ENCODE peak calls at places on chromosomes 16 and 17, in seven cellular contexts. One of them, this sample, is unnamed.

GRCh38 chr16:4765511-4766474 is 1.2 kb downstream of the ZNF500 start:
- DNase-seq in uterus: no peak
- DNase-seq in mucosa of descending colon: no peak
- DNase-seq in SK-N-SH: no peak
- DNase-seq in adrenal gland: no peak
- DNase-seq in body of pancreas: no peak
- DNase-seq in neuronal stem cell: no peak
- DNase-seq in this sample: no peak

GRCh38 chr17:73972901-73973300 is 230.6 kb upstream of the RPL38 start:
- DNase-seq in body of pancreas: no peak
- DNase-seq in neuronal stem cell: no peak
- DNase-seq in uterus: no peak
- DNase-seq in SK-N-SH: no peak
- DNase-seq in adrenal gland: no peak
- DNase-seq in mucosa of descending colon: no peak
- DNase-seq in this sample: peak; percentile 23

GRCh38 chr16:31568577-31569359 is 41.1 kb downstream of the AHSP start:
- DNase-seq in SK-N-SH: peak; percentile 20
- DNase-seq in adrenal gland: no peak
- DNase-seq in mucosa of descending colon: peak; percentile 17
- DNase-seq in neuronal stem cell: no peak
- DNase-seq in uterus: peak; percentile 21
- DNase-seq in body of pancreas: peak; percentile 15
- DNase-seq in this sample: no peak

GRCh38 chr16:2700786-2701185 is 18.5 kb downstream of the KCTD5 start:
- DNase-seq in body of pancreas: no peak
- DNase-seq in mucosa of descending colon: no peak
- DNase-seq in adrenal gland: no peak
- DNase-seq in SK-N-SH: no peak
- DNase-seq in neuronal stem cell: no peak
- DNase-seq in uterus: no peak
- DNase-seq in this sample: no peak

GRCh38 chr17:78120971-78121800 is 7.4 kb downstream of the TMC6 start:
- DNase-seq in adrenal gland: no peak
- DNase-seq in SK-N-SH: no peak
- DNase-seq in mucosa of descending colon: no peak
- DNase-seq in body of pancreas: no peak
- DNase-seq in uterus: no peak
- DNase-seq in neuronal stem cell: no peak
- DNase-seq in this sample: no peak

GRCh38 chr16:16025214-16025968 is 76.0 kb downstream of the ABCC1 start:
- DNase-seq in adrenal gland: peak; percentile 51
- DNase-seq in SK-N-SH: no peak
- DNase-seq in neuronal stem cell: no peak
- DNase-seq in mucosa of descending colon: no peak
- DNase-seq in uterus: no peak
- DNase-seq in body of pancreas: no peak
- DNase-seq in this sample: peak; percentile 84

GRCh38 chr17:29094101-29094708 is 51.3 kb downstream of the PIPOX start:
- DNase-seq in SK-N-SH: no peak
- DNase-seq in neuronal stem cell: no peak
- DNase-seq in uterus: no peak
- DNase-seq in adrenal gland: no peak
- DNase-seq in mucosa of descending colon: no peak
- DNase-seq in body of pancreas: no peak
- DNase-seq in this sample: no peak

GRCh38 chr16:89096768-89097527 is 3.3 kb downstream of the ACSF3 start:
- DNase-seq in body of pancreas: no peak
- DNase-seq in uterus: no peak
- DNase-seq in mucosa of descending colon: no peak
- DNase-seq in adrenal gland: no peak
- DNase-seq in SK-N-SH: no peak
- DNase-seq in neuronal stem cell: no peak
- DNase-seq in this sample: no peak

GRCh38 chr16:57262841-57263584 is 18.0 kb downstream of the ARL2BP start:
- DNase-seq in SK-N-SH: peak; percentile 51
- DNase-seq in adrenal gland: no peak
- DNase-seq in neuronal stem cell: no peak
- DNase-seq in mucosa of descending colon: no peak
- DNase-seq in body of pancreas: peak; percentile 54
- DNase-seq in uterus: no peak
- DNase-seq in this sample: peak; percentile 55

GRCh38 chr17:39705786-39706348 is 6.0 kb downstream of the ERBB2 start:
- DNase-seq in uterus: no peak
- DNase-seq in SK-N-SH: no peak
- DNase-seq in body of pancreas: peak; percentile 96
- DNase-seq in adrenal gland: no peak
- DNase-seq in mucosa of descending colon: peak; percentile 79
- DNase-seq in neuronal stem cell: no peak
- DNase-seq in this sample: peak; percentile 83

GRCh38 chr17:59487161-59487873 is 78.1 kb upstream of the DHX40 start:
- DNase-seq in body of pancreas: no peak
- DNase-seq in mucosa of descending colon: no peak
- DNase-seq in neuronal stem cell: no peak
- DNase-seq in uterus: no peak
- DNase-seq in SK-N-SH: no peak
- DNase-seq in adrenal gland: no peak
- DNase-seq in this sample: no peak

GRCh38 chr17:27475981-27476895 is 20.0 kb downstream of the KSR1 start:
- DNase-seq in adrenal gland: no peak
- DNase-seq in mucosa of descending colon: no peak
- DNase-seq in body of pancreas: no peak
- DNase-seq in SK-N-SH: no peak
- DNase-seq in neuronal stem cell: no peak
- DNase-seq in uterus: no peak
- DNase-seq in this sample: no peak

GRCh38 chr17:48998557-48999440 is 1.6 kb downstream of the IGF2BP1 start:
- DNase-seq in neuronal stem cell: no peak
- DNase-seq in mucosa of descending colon: no peak
- DNase-seq in adrenal gland: no peak
- DNase-seq in SK-N-SH: no peak
- DNase-seq in uterus: no peak
- DNase-seq in body of pancreas: no peak
- DNase-seq in this sample: no peak

GRCh38 chr17:76707985-76708807 is 2.6 kb downstream of the MXRA7 start:
- DNase-seq in uterus: no peak
- DNase-seq in neuronal stem cell: peak; percentile 72
- DNase-seq in mucosa of descending colon: no peak
- DNase-seq in SK-N-SH: peak; percentile 52
- DNase-seq in adrenal gland: peak; percentile 71
- DNase-seq in body of pancreas: peak; percentile 35
- DNase-seq in this sample: no peak

GRCh38 chr16:64440421-64440831 is 681.4 kb downstream of the CDH11 start:
- DNase-seq in neuronal stem cell: no peak
- DNase-seq in SK-N-SH: no peak
- DNase-seq in mucosa of descending colon: no peak
- DNase-seq in adrenal gland: peak; percentile 42
- DNase-seq in uterus: peak; percentile 32
- DNase-seq in body of pancreas: peak; percentile 37
- DNase-seq in this sample: no peak

GRCh38 chr16:81611721-81612120 is 167.1 kb downstream of the CMIP start:
- DNase-seq in body of pancreas: no peak
- DNase-seq in uterus: no peak
- DNase-seq in neuronal stem cell: no peak
- DNase-seq in SK-N-SH: no peak
- DNase-seq in mucosa of descending colon: no peak
- DNase-seq in adrenal gland: no peak
- DNase-seq in this sample: no peak

GRCh38 chr17:48816774-48817590 is at the start of gene TTLL6:
- DNase-seq in SK-N-SH: peak; percentile 97
- DNase-seq in adrenal gland: peak; percentile 88
- DNase-seq in body of pancreas: peak; percentile 88
- DNase-seq in neuronal stem cell: peak; percentile 93
- DNase-seq in mucosa of descending colon: peak; percentile 93
- DNase-seq in uterus: peak; percentile 74
- DNase-seq in this sample: peak; percentile 80

GRCh38 chr17:27354491-27355081 is 60.7 kb downstream of the WSB1 start:
- DNase-seq in body of pancreas: peak; percentile 36
- DNase-seq in mucosa of descending colon: no peak
- DNase-seq in neuronal stem cell: no peak
- DNase-seq in adrenal gland: no peak
- DNase-seq in SK-N-SH: no peak
- DNase-seq in uterus: no peak
- DNase-seq in this sample: no peak

GRCh38 chr16:10982430-10983174 is 38.2 kb downstream of the CLEC16A start:
- DNase-seq in mucosa of descending colon: no peak
- DNase-seq in adrenal gland: no peak
- DNase-seq in neuronal stem cell: no peak
- DNase-seq in uterus: no peak
- DNase-seq in SK-N-SH: no peak
- DNase-seq in body of pancreas: no peak
- DNase-seq in this sample: no peak

GRCh38 chr16:10984509-10984908 is 40.1 kb downstream of the CLEC16A start:
- DNase-seq in SK-N-SH: no peak
- DNase-seq in neuronal stem cell: no peak
- DNase-seq in adrenal gland: no peak
- DNase-seq in body of pancreas: no peak
- DNase-seq in uterus: no peak
- DNase-seq in mucosa of descending colon: no peak
- DNase-seq in this sample: no peak

GRCh38 chr16:10981697-10982216 is 37.4 kb downstream of the CLEC16A start:
- DNase-seq in uterus: no peak
- DNase-seq in neuronal stem cell: no peak
- DNase-seq in SK-N-SH: peak; percentile 53
- DNase-seq in mucosa of descending colon: no peak
- DNase-seq in body of pancreas: no peak
- DNase-seq in adrenal gland: no peak
- DNase-seq in this sample: no peak

GRCh38 chr16:10980811-10981210 is 36.4 kb downstream of the CLEC16A start:
- DNase-seq in adrenal gland: no peak
- DNase-seq in SK-N-SH: no peak
- DNase-seq in neuronal stem cell: no peak
- DNase-seq in uterus: no peak
- DNase-seq in body of pancreas: no peak
- DNase-seq in mucosa of descending colon: no peak
- DNase-seq in this sample: no peak

GRCh38 chr16:10983175-10983558 is 38.8 kb downstream of the CLEC16A start:
- DNase-seq in uterus: no peak
- DNase-seq in body of pancreas: no peak
- DNase-seq in adrenal gland: no peak
- DNase-seq in mucosa of descending colon: peak; percentile 41
- DNase-seq in SK-N-SH: no peak
- DNase-seq in neuronal stem cell: no peak
- DNase-seq in this sample: no peak
- H3K4me3 ChIP-seq in uterus: no peak overlapping the region
- H3K4me3 ChIP-seq in body of pancreas: no peak overlapping the region
- H3K4me3 ChIP-seq in adrenal gland: no peak overlapping the region
- H3K4me3 ChIP-seq in mucosa of descending colon: no peak overlapping the region
- H3K4me3 ChIP-seq in SK-N-SH: no peak overlapping the region
- H3K4me3 ChIP-seq in neuronal stem cell: no peak overlapping the region
- H3K4me3 ChIP-seq in this sample: no peak overlapping the region

GRCh38 chr16:87603684-87604571 is 1.6 kb downstream of the JPH3 start:
- DNase-seq in mucosa of descending colon: no peak
- DNase-seq in neuronal stem cell: no peak
- DNase-seq in uterus: no peak
- DNase-seq in adrenal gland: no peak
- DNase-seq in body of pancreas: no peak
- DNase-seq in SK-N-SH: peak; percentile 77
- DNase-seq in this sample: no peak

GRCh38 chr16:87602821-87603683 is 744 bp downstream of the JPH3 start:
- DNase-seq in neuronal stem cell: peak; percentile 49
- DNase-seq in adrenal gland: no peak
- DNase-seq in SK-N-SH: peak; percentile 83
- DNase-seq in uterus: no peak
- DNase-seq in mucosa of descending colon: no peak
- DNase-seq in body of pancreas: no peak
- DNase-seq in this sample: no peak

GRCh38 chr16:87602005-87602790 is at the start of gene JPH3:
- DNase-seq in uterus: no peak
- DNase-seq in body of pancreas: no peak
- DNase-seq in mucosa of descending colon: no peak
- DNase-seq in SK-N-SH: peak; percentile 92
- DNase-seq in neuronal stem cell: peak; percentile 54
- DNase-seq in adrenal gland: no peak
- DNase-seq in this sample: no peak

GRCh38 chr16:87600246-87600645 is 2.1 kb upstream of the JPH3 start:
- DNase-seq in adrenal gland: no peak
- DNase-seq in SK-N-SH: no peak
- DNase-seq in uterus: no peak
- DNase-seq in body of pancreas: no peak
- DNase-seq in neuronal stem cell: no peak
- DNase-seq in mucosa of descending colon: no peak
- DNase-seq in this sample: no peak

GRCh38 chr16:87601322-87602004 is 845 bp upstream of the JPH3 start:
- DNase-seq in uterus: no peak
- DNase-seq in SK-N-SH: peak; percentile 50
- DNase-seq in mucosa of descending colon: no peak
- DNase-seq in body of pancreas: no peak
- DNase-seq in neuronal stem cell: no peak
- DNase-seq in adrenal gland: no peak
- DNase-seq in this sample: no peak
- H3K4me3 ChIP-seq in uterus: no peak overlapping the region
- H3K4me3 ChIP-seq in SK-N-SH: peak overlapping the region; percentile 37
- H3K4me3 ChIP-seq in mucosa of descending colon: no peak overlapping the region
- H3K4me3 ChIP-seq in body of pancreas: no peak overlapping the region
- H3K4me3 ChIP-seq in neuronal stem cell: peak overlapping the region; percentile 74
- H3K4me3 ChIP-seq in adrenal gland: no peak overlapping the region
- H3K4me3 ChIP-seq in this sample: no peak overlapping the region

GRCh38 chr16:8996891-8997290 is 33.2 kb upstream of the USP7 start:
- DNase-seq in uterus: no peak
- DNase-seq in adrenal gland: no peak
- DNase-seq in body of pancreas: no peak
- DNase-seq in mucosa of descending colon: no peak
- DNase-seq in neuronal stem cell: no peak
- DNase-seq in SK-N-SH: peak; percentile 52
- DNase-seq in this sample: no peak
- H3K4me3 ChIP-seq in uterus: no peak overlapping the region
- H3K4me3 ChIP-seq in adrenal gland: no peak overlapping the region
- H3K4me3 ChIP-seq in body of pancreas: no peak overlapping the region
- H3K4me3 ChIP-seq in mucosa of descending colon: no peak overlapping the region
- H3K4me3 ChIP-seq in neuronal stem cell: no peak overlapping the region
- H3K4me3 ChIP-seq in SK-N-SH: no peak overlapping the region
- H3K4me3 ChIP-seq in this sample: no peak overlapping the region

DNA sequence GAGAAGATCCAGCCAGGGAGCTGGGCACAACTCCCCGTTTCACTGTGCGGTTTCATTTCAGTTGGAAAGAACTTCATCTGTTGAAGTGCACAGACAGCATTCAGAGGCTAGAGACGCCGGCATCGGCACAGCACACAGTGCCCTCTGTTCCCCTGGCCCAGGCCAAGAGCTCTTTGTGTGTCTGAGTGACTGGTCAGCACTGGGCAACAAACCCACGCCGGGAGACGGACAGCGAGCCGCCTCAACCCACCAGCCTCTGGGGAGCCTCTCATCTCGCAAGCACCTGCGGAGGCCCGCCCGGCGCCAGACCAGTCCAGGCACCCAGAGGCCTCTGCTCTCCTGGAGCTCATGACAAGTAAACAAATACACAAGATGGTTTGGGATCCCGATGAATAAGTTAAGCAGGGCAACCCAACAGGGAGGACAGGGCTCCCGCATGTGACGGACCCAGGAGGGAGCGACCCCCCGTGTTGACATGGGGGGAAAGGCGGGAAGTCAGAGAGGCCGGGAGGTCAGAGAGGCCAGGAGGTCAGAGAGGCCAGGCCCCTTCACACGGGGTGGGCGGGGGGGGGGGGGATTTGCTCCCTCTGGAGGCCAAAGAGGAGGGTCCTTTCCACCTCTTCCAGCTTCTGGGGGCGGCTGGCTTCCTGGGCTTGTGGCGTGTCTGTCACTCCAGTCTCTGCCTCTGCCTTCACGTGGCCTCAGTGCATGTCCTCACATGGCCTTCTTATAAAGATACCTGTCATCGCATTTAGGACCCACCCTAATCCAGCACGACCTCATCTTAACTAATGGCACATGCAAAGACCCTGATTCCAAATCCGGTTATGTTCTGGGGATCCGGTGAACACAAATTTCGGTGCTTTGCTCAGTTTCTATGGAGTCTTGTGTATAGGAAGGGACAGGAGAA is 25.8 kb upstream of the KLHDC4 start:
- DNase-seq in SK-N-SH: no peak
- DNase-seq in mucosa of descending colon: no peak
- DNase-seq in adrenal gland: no peak
- DNase-seq in neuronal stem cell: no peak
- DNase-seq in uterus: no peak
- DNase-seq in body of pancreas: no peak
- DNase-seq in this sample: no peak
- H3K4me3 ChIP-seq in SK-N-SH: no peak overlapping the region
- H3K4me3 ChIP-seq in mucosa of descending colon: no peak overlapping the region
- H3K4me3 ChIP-seq in adrenal gland: no peak overlapping the region
- H3K4me3 ChIP-seq in neuronal stem cell: no peak overlapping the region
- H3K4me3 ChIP-seq in uterus: no peak overlapping the region
- H3K4me3 ChIP-seq in body of pancreas: no peak overlapping the region
- H3K4me3 ChIP-seq in this sample: no peak overlapping the region

This sample was measured in tibial artery.